ENCODE peak calls at places on chromosomes 1 and 21, in ten cellular contexts. J, Z, B, Q, L, R, U, Y, D and N are unnamed samples.

GRCh38 chr1:58862728-58863385 is 79.0 kb upstream of the JUN start:
- DNase-seq in L (no peak), U (no peak), Z (no peak), J (no peak), R (no peak), D (no peak), Q (no peak), B (no peak), Y (no peak), N (no peak)

GRCh38 chr1:28775121-28775942 is 36.6 kb upstream of the OPRD1 start:
- DNase-seq in U (peak), L (peak), Q (peak), Z (no peak), R (peak), B (peak), Y (no peak), D (no peak), J (peak), N (peak)

GRCh38 chr1:152050886-152051764 is 14.3 kb upstream of the S100A11 start:
- DNase-seq in Y (no peak), Q (peak), L (no peak), U (peak), B (peak), D (peak), Z (no peak), J (no peak), R (no peak), N (peak)

GRCh38 chr1:198444792-198445191 is 95.7 kb downstream of the ATP6V1G3 start:
- DNase-seq in B (peak), Q (peak), Y (no peak), L (peak), J (peak), D (peak), U (peak), Z (no peak), R (no peak), N (no peak)

GRCh38 chr1:81678779-81679178 is 122.0 kb upstream of the ADGRL2 start:
- DNase-seq in Q (no peak), D (no peak), L (no peak), J (no peak), R (no peak), Y (no peak), Z (no peak), B (no peak), U (no peak), N (no peak)

GRCh38 chr1:21384620-21385019 is 55.3 kb upstream of the NBPF3 start:
- DNase-seq in Z (no peak), Y (no peak), J (no peak), B (no peak), U (no peak), Q (no peak), L (no peak), R (no peak), D (no peak), N (no peak)

GRCh38 chr1:9766759-9767442 is 56.9 kb downstream of the CLSTN1 start:
- DNase-seq in R (no peak), L (peak), J (peak), D (peak), Y (no peak), Z (peak), B (peak), Q (peak), U (peak), N (peak)

GRCh38 chr1:165383067-165383466 is 26.6 kb upstream of the LMX1A start:
- DNase-seq in Y (no peak), L (no peak), B (peak), J (peak), Q (peak), R (no peak), U (peak), D (peak), Z (peak), N (no peak)

GRCh38 chr21:45768011-45768740 is 124.7 kb downstream of the PCBP3 start:
- DNase-seq in L (peak), Q (peak), R (no peak), Z (no peak), B (peak), U (peak), Y (no peak), J (peak), D (no peak), N (no peak)

GRCh38 chr1:9267827-9268581 is 24.7 kb upstream of the SPSB1 start:
- DNase-seq in Y (no peak), Q (no peak), R (no peak), B (no peak), Z (no peak), L (no peak), U (no peak), J (no peak), D (no peak), N (no peak)

GRCh38 chr1:198543670-198544260 is 3.3 kb upstream of the ATP6V1G3 start:
- DNase-seq in Y (no peak), U (no peak), R (no peak), L (no peak), Z (no peak), Q (no peak), B (no peak), D (no peak), J (no peak), N (no peak)

GRCh38 chr1:12540580-12541273 is 77.3 kb downstream of the DHRS3 start:
- DNase-seq in D (no peak), Z (no peak), B (no peak), L (no peak), R (no peak), U (no peak), Q (no peak), Y (no peak), J (no peak), N (no peak)

GRCh38 chr1:218783916-218784315 is 389.8 kb upstream of the LYPLAL1 start:
- DNase-seq in B (no peak), Z (no peak), U (no peak), J (no peak), Y (no peak), Q (no peak), L (no peak), R (no peak), D (no peak), N (no peak)

GRCh38 chr1:232459087-232459486 is 170.8 kb downstream of the SIPA1L2 start:
- DNase-seq in Q (no peak), J (no peak), Z (no peak), U (no peak), Y (no peak), R (no peak), D (no peak), B (no peak), L (no peak), N (no peak)

GRCh38 chr1:171420810-171421209 is 64.5 kb upstream of the PRRC2C start:
- DNase-seq in D (no peak), Y (no peak), U (peak), Q (no peak), J (no peak), Z (no peak), B (no peak), R (no peak), L (no peak), N (no peak)

GRCh38 chr1:159250817-159251216 is 46.1 kb downstream of the ACKR1 start:
- DNase-seq in U (no peak), D (no peak), J (no peak), B (no peak), L (no peak), Z (no peak), Q (no peak), R (no peak), Y (no peak), N (no peak)
- TF ChIP-seq CTCF in U (no peak), D (peak), J (no peak), B (no peak), L (no peak), Z (no peak), Q (no peak), R (no peak), Y (no peak), N (peak)

DNA sequence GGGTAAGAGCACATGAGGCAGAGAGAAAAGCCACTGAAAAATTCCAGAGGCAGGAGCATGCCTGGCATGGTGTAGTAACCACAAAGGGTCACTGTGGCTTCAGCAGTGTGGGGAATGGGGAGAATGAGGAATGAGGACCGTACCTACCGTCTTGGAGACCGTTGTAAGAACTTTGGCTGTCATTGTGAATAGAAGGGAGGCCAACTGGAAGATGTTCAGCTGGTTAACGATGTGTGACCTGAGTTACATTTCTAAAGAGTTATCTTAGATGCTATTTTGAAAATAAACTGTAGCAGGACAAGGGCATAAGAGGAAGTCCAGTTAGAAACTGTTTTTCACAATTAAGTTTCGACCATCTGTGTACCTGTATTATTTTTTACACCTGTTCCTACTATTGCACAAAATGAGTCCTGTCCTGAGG is 365.5 kb upstream of the SGIP1 start:
- DNase-seq in J (peak), B (peak), R (no peak), D (peak), U (peak), Y (no peak), L (no peak), Q (peak), Z (peak), N (no peak)
- TF ChIP-seq CTCF in J (no peak), B (no peak), R (no peak), D (no peak), U (no peak), Y (no peak), L (no peak), Q (no peak), Z (no peak), N (no peak)

GRCh38 chr21:42175110-42175710 is 43.7 kb upstream of the ABCG1 start:
- DNase-seq in L (no peak), Z (no peak), Q (no peak), B (no peak), D (no peak), U (no peak), Y (no peak), R (no peak), J (no peak), N (no peak)
- TF ChIP-seq CTCF in L (no peak), Z (no peak), Q (no peak), B (no peak), D (no peak), U (no peak), Y (no peak), R (no peak), J (no peak), N (no peak)

DNA sequence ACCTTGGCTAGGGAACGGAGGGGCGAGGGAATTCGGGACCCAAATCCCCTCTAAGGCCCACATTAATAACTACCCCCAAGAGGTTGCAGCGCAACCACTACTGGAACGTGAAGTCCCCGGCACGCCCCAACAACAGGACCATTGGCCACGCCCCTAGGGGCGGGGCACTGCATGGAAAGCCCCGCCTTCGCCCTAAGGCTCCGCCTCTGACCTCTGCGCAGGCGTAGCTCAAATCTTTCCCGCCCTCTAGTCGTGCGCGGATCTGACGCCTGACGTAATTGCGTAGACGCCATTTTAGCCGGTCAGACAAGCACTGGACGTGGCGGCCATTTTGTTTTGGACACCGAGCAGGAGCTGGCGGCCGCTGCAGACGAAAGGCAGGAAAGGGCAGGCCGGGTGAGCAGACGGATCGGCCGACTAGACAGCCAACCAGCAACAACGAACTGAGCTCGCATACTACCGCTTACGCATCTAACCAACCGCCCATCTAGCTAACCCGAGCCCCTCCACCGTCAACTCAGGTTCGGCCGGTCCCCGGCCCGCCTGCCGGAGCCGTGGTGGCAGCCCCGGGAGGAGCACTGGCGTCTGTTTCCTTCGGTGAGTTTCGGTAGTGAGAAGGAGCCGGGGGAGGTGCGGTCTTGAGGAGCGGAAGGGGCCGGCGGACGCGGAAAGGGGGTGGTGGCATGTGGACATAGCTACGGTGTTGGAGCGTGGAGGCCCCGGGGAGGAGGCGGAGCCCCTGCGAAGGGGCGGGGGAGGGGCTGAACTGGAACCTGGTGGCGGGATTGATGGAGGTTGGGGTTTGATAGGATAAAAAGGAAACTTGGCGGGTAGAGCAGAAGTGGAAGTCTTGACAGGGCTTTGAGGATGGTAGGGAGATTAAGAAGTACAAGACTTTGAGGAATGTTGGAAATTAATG is at the start of gene CHTOP:
- DNase-seq in J (peak), U (peak), R (peak), Q (peak), Y (peak), L (peak), Z (peak), D (peak), B (peak), N (peak)
- TF ChIP-seq CTCF in J (no peak), U (no peak), R (no peak), Q (no peak), Y (no peak), L (no peak), Z (no peak), D (no peak), B (no peak), N (no peak)

GRCh38 chr1:47742890-47743760 is 254.1 kb downstream of the TRABD2B start:
- DNase-seq in B (no peak), J (no peak), D (no peak), R (no peak), Y (no peak), L (no peak), Z (no peak), U (no peak), Q (no peak), N (no peak)

GRCh38 chr1:47738560-47739182 is 258.5 kb downstream of the TRABD2B start:
- DNase-seq in Z (no peak), U (peak), Q (peak), D (no peak), B (peak), Y (peak), J (peak), L (no peak), R (peak), N (no peak)
- TF ChIP-seq CTCF in Z (peak), U (peak), Q (peak), D (peak), B (peak), Y (peak), J (peak), L (peak), R (peak), N (peak)